ENCODE peak calls at places on chromosomes 1 and 21, in ten cellular contexts. One of them, this sample, is unnamed.

GRCh38 chr1:172561252-172561651 is 28.3 kb downstream of the SUCO start:
- DNase-seq in T1000: no peak
- DNase-seq in activated CD8-positive, alpha-beta T cell treated with anti-CD3 and anti-CD28 coated beads, Interleukin-2, amount 10 ng/mL, durations not matched to agents 7 days and 5 days: no peak
- DNase-seq in activated T-cell treated with anti-CD3 and anti-CD28 coated beads for 1 hour: no peak
- DNase-seq in OCI-LY7: no peak
- DNase-seq in MCF 10A: no peak
- DNase-seq in stimulated activated CD8-positive, alpha-beta memory T cell treated with anti-CD3 and anti-CD28 coated beads, Interleukin-15, amount 100 ng/mL, for 1 hour: no peak
- DNase-seq in hepatic stellate cell: peak
- DNase-seq in NCI-H2029 treated with DMSO at 0.1 percent for 48 hours: no peak
- DNase-seq in ACHN: no peak
- DNase-seq in this sample: no peak

GRCh38 chr1:20137055-20137454 is 2.1 kb upstream of the PLA2G2F start:
- DNase-seq in NCI-H2029 treated with DMSO at 0.1 percent for 48 hours: no peak
- DNase-seq in stimulated activated CD8-positive, alpha-beta memory T cell treated with anti-CD3 and anti-CD28 coated beads, Interleukin-15, amount 100 ng/mL, for 1 hour: no peak
- DNase-seq in T1000: no peak
- DNase-seq in MCF 10A: no peak
- DNase-seq in hepatic stellate cell: no peak
- DNase-seq in OCI-LY7: no peak
- DNase-seq in ACHN: no peak
- DNase-seq in activated CD8-positive, alpha-beta T cell treated with anti-CD3 and anti-CD28 coated beads, Interleukin-2, amount 10 ng/mL, durations not matched to agents 7 days and 5 days: no peak
- DNase-seq in activated T-cell treated with anti-CD3 and anti-CD28 coated beads for 1 hour: no peak
- DNase-seq in this sample: no peak

GRCh38 chr1:93437976-93438605 is 9.8 kb upstream of the FNBP1L start:
- DNase-seq in OCI-LY7: peak
- DNase-seq in T1000: no peak
- DNase-seq in activated T-cell treated with anti-CD3 and anti-CD28 coated beads for 1 hour: no peak
- DNase-seq in stimulated activated CD8-positive, alpha-beta memory T cell treated with anti-CD3 and anti-CD28 coated beads, Interleukin-15, amount 100 ng/mL, for 1 hour: no peak
- DNase-seq in MCF 10A: peak
- DNase-seq in hepatic stellate cell: peak
- DNase-seq in NCI-H2029 treated with DMSO at 0.1 percent for 48 hours: peak
- DNase-seq in ACHN: peak
- DNase-seq in activated CD8-positive, alpha-beta T cell treated with anti-CD3 and anti-CD28 coated beads, Interleukin-2, amount 10 ng/mL, durations not matched to agents 7 days and 5 days: no peak
- DNase-seq in this sample: peak

GRCh38 chr1:80987106-80987505 is 813.6 kb upstream of the ADGRL2 start:
- DNase-seq in NCI-H2029 treated with DMSO at 0.1 percent for 48 hours: no peak
- DNase-seq in stimulated activated CD8-positive, alpha-beta memory T cell treated with anti-CD3 and anti-CD28 coated beads, Interleukin-15, amount 100 ng/mL, for 1 hour: no peak
- DNase-seq in T1000: no peak
- DNase-seq in MCF 10A: peak
- DNase-seq in OCI-LY7: no peak
- DNase-seq in ACHN: no peak
- DNase-seq in hepatic stellate cell: no peak
- DNase-seq in activated CD8-positive, alpha-beta T cell treated with anti-CD3 and anti-CD28 coated beads, Interleukin-2, amount 10 ng/mL, durations not matched to agents 7 days and 5 days: no peak
- DNase-seq in activated T-cell treated with anti-CD3 and anti-CD28 coated beads for 1 hour: no peak
- DNase-seq in this sample: no peak

GRCh38 chr1:157966034-157966671 is 27.3 kb upstream of the KIRREL1 start:
- DNase-seq in NCI-H2029 treated with DMSO at 0.1 percent for 48 hours: no peak
- DNase-seq in OCI-LY7: no peak
- DNase-seq in T1000: no peak
- DNase-seq in ACHN: peak
- DNase-seq in activated CD8-positive, alpha-beta T cell treated with anti-CD3 and anti-CD28 coated beads, Interleukin-2, amount 10 ng/mL, durations not matched to agents 7 days and 5 days: no peak
- DNase-seq in MCF 10A: no peak
- DNase-seq in stimulated activated CD8-positive, alpha-beta memory T cell treated with anti-CD3 and anti-CD28 coated beads, Interleukin-15, amount 100 ng/mL, for 1 hour: no peak
- DNase-seq in hepatic stellate cell: no peak
- DNase-seq in activated T-cell treated with anti-CD3 and anti-CD28 coated beads for 1 hour: no peak
- DNase-seq in this sample: peak

GRCh38 chr1:109351457-109351856 is 44.6 kb upstream of the MYBPHL start:
- DNase-seq in activated CD8-positive, alpha-beta T cell treated with anti-CD3 and anti-CD28 coated beads, Interleukin-2, amount 10 ng/mL, durations not matched to agents 7 days and 5 days: no peak
- DNase-seq in activated T-cell treated with anti-CD3 and anti-CD28 coated beads for 1 hour: no peak
- DNase-seq in OCI-LY7: no peak
- DNase-seq in hepatic stellate cell: no peak
- DNase-seq in ACHN: no peak
- DNase-seq in T1000: no peak
- DNase-seq in NCI-H2029 treated with DMSO at 0.1 percent for 48 hours: no peak
- DNase-seq in stimulated activated CD8-positive, alpha-beta memory T cell treated with anti-CD3 and anti-CD28 coated beads, Interleukin-15, amount 100 ng/mL, for 1 hour: no peak
- DNase-seq in MCF 10A: no peak
- DNase-seq in this sample: peak

GRCh38 chr21:44000360-44000759 is 11.7 kb upstream of the TRAPPC10 start:
- DNase-seq in stimulated activated CD8-positive, alpha-beta memory T cell treated with anti-CD3 and anti-CD28 coated beads, Interleukin-15, amount 100 ng/mL, for 1 hour: no peak
- DNase-seq in NCI-H2029 treated with DMSO at 0.1 percent for 48 hours: no peak
- DNase-seq in activated CD8-positive, alpha-beta T cell treated with anti-CD3 and anti-CD28 coated beads, Interleukin-2, amount 10 ng/mL, durations not matched to agents 7 days and 5 days: no peak
- DNase-seq in OCI-LY7: no peak
- DNase-seq in ACHN: no peak
- DNase-seq in hepatic stellate cell: no peak
- DNase-seq in T1000: no peak
- DNase-seq in MCF 10A: no peak
- DNase-seq in activated T-cell treated with anti-CD3 and anti-CD28 coated beads for 1 hour: no peak
- DNase-seq in this sample: no peak

GRCh38 chr1:158112994-158113758 is 67.5 kb upstream of the CD1D start:
- DNase-seq in OCI-LY7: peak
- DNase-seq in NCI-H2029 treated with DMSO at 0.1 percent for 48 hours: no peak
- DNase-seq in stimulated activated CD8-positive, alpha-beta memory T cell treated with anti-CD3 and anti-CD28 coated beads, Interleukin-15, amount 100 ng/mL, for 1 hour: no peak
- DNase-seq in activated CD8-positive, alpha-beta T cell treated with anti-CD3 and anti-CD28 coated beads, Interleukin-2, amount 10 ng/mL, durations not matched to agents 7 days and 5 days: peak
- DNase-seq in activated T-cell treated with anti-CD3 and anti-CD28 coated beads for 1 hour: peak
- DNase-seq in T1000: peak
- DNase-seq in ACHN: peak
- DNase-seq in hepatic stellate cell: peak
- DNase-seq in MCF 10A: no peak
- DNase-seq in this sample: peak

GRCh38 chr1:9442266-9442846 is 96.9 kb upstream of the SLC25A33 start:
- DNase-seq in ACHN: no peak
- DNase-seq in stimulated activated CD8-positive, alpha-beta memory T cell treated with anti-CD3 and anti-CD28 coated beads, Interleukin-15, amount 100 ng/mL, for 1 hour: no peak
- DNase-seq in T1000: no peak
- DNase-seq in NCI-H2029 treated with DMSO at 0.1 percent for 48 hours: peak
- DNase-seq in activated CD8-positive, alpha-beta T cell treated with anti-CD3 and anti-CD28 coated beads, Interleukin-2, amount 10 ng/mL, durations not matched to agents 7 days and 5 days: no peak
- DNase-seq in MCF 10A: no peak
- DNase-seq in activated T-cell treated with anti-CD3 and anti-CD28 coated beads for 1 hour: no peak
- DNase-seq in OCI-LY7: no peak
- DNase-seq in hepatic stellate cell: no peak
- DNase-seq in this sample: peak

GRCh38 chr1:27624467-27625233 is 10.3 kb downstream of the FGR start:
- DNase-seq in activated CD8-positive, alpha-beta T cell treated with anti-CD3 and anti-CD28 coated beads, Interleukin-2, amount 10 ng/mL, durations not matched to agents 7 days and 5 days: no peak
- DNase-seq in T1000: no peak
- DNase-seq in activated T-cell treated with anti-CD3 and anti-CD28 coated beads for 1 hour: no peak
- DNase-seq in stimulated activated CD8-positive, alpha-beta memory T cell treated with anti-CD3 and anti-CD28 coated beads, Interleukin-15, amount 100 ng/mL, for 1 hour: no peak
- DNase-seq in NCI-H2029 treated with DMSO at 0.1 percent for 48 hours: no peak
- DNase-seq in hepatic stellate cell: no peak
- DNase-seq in OCI-LY7: peak
- DNase-seq in ACHN: no peak
- DNase-seq in MCF 10A: no peak
- DNase-seq in this sample: no peak

GRCh38 chr1:93079685-93080141 is 630 bp downstream of the MTF2 start:
- DNase-seq in OCI-LY7: peak
- DNase-seq in activated T-cell treated with anti-CD3 and anti-CD28 coated beads for 1 hour: no peak
- DNase-seq in MCF 10A: peak
- DNase-seq in hepatic stellate cell: no peak
- DNase-seq in NCI-H2029 treated with DMSO at 0.1 percent for 48 hours: no peak
- DNase-seq in T1000: no peak
- DNase-seq in activated CD8-positive, alpha-beta T cell treated with anti-CD3 and anti-CD28 coated beads, Interleukin-2, amount 10 ng/mL, durations not matched to agents 7 days and 5 days: peak
- DNase-seq in stimulated activated CD8-positive, alpha-beta memory T cell treated with anti-CD3 and anti-CD28 coated beads, Interleukin-15, amount 100 ng/mL, for 1 hour: no peak
- DNase-seq in ACHN: peak
- DNase-seq in this sample: peak

GRCh38 chr1:2556277-2557145 is at the start of gene TNFRSF14:
- DNase-seq in MCF 10A: peak
- DNase-seq in activated CD8-positive, alpha-beta T cell treated with anti-CD3 and anti-CD28 coated beads, Interleukin-2, amount 10 ng/mL, durations not matched to agents 7 days and 5 days: peak
- DNase-seq in activated T-cell treated with anti-CD3 and anti-CD28 coated beads for 1 hour: peak
- DNase-seq in stimulated activated CD8-positive, alpha-beta memory T cell treated with anti-CD3 and anti-CD28 coated beads, Interleukin-15, amount 100 ng/mL, for 1 hour: peak
- DNase-seq in NCI-H2029 treated with DMSO at 0.1 percent for 48 hours: no peak
- DNase-seq in hepatic stellate cell: peak
- DNase-seq in T1000: no peak
- DNase-seq in ACHN: peak
- DNase-seq in OCI-LY7: peak
- DNase-seq in this sample: peak

GRCh38 chr1:119358661-119359060 is 9.9 kb upstream of the HAO2 start:
- DNase-seq in activated CD8-positive, alpha-beta T cell treated with anti-CD3 and anti-CD28 coated beads, Interleukin-2, amount 10 ng/mL, durations not matched to agents 7 days and 5 days: no peak
- DNase-seq in ACHN: no peak
- DNase-seq in OCI-LY7: no peak
- DNase-seq in NCI-H2029 treated with DMSO at 0.1 percent for 48 hours: no peak
- DNase-seq in activated T-cell treated with anti-CD3 and anti-CD28 coated beads for 1 hour: no peak
- DNase-seq in hepatic stellate cell: no peak
- DNase-seq in MCF 10A: peak
- DNase-seq in stimulated activated CD8-positive, alpha-beta memory T cell treated with anti-CD3 and anti-CD28 coated beads, Interleukin-15, amount 100 ng/mL, for 1 hour: no peak
- DNase-seq in T1000: no peak
- DNase-seq in this sample: peak

GRCh38 chr1:57982852-57983251 is 559.0 kb upstream of the DAB1 start:
- DNase-seq in activated T-cell treated with anti-CD3 and anti-CD28 coated beads for 1 hour: no peak
- DNase-seq in hepatic stellate cell: no peak
- DNase-seq in OCI-LY7: no peak
- DNase-seq in T1000: no peak
- DNase-seq in stimulated activated CD8-positive, alpha-beta memory T cell treated with anti-CD3 and anti-CD28 coated beads, Interleukin-15, amount 100 ng/mL, for 1 hour: no peak
- DNase-seq in NCI-H2029 treated with DMSO at 0.1 percent for 48 hours: no peak
- DNase-seq in MCF 10A: no peak
- DNase-seq in activated CD8-positive, alpha-beta T cell treated with anti-CD3 and anti-CD28 coated beads, Interleukin-2, amount 10 ng/mL, durations not matched to agents 7 days and 5 days: no peak
- DNase-seq in ACHN: no peak
- DNase-seq in this sample: no peak

GRCh38 chr1:21874778-21875547 is 62.1 kb downstream of the HSPG2 start:
- DNase-seq in OCI-LY7: no peak
- DNase-seq in NCI-H2029 treated with DMSO at 0.1 percent for 48 hours: no peak
- DNase-seq in activated T-cell treated with anti-CD3 and anti-CD28 coated beads for 1 hour: no peak
- DNase-seq in hepatic stellate cell: no peak
- DNase-seq in ACHN: no peak
- DNase-seq in activated CD8-positive, alpha-beta T cell treated with anti-CD3 and anti-CD28 coated beads, Interleukin-2, amount 10 ng/mL, durations not matched to agents 7 days and 5 days: no peak
- DNase-seq in MCF 10A: no peak
- DNase-seq in stimulated activated CD8-positive, alpha-beta memory T cell treated with anti-CD3 and anti-CD28 coated beads, Interleukin-15, amount 100 ng/mL, for 1 hour: no peak
- DNase-seq in T1000: no peak
- DNase-seq in this sample: no peak

GRCh38 chr1:43008425-43009108 is 49.9 kb upstream of the SLC2A1 start:
- DNase-seq in NCI-H2029 treated with DMSO at 0.1 percent for 48 hours: no peak
- DNase-seq in activated T-cell treated with anti-CD3 and anti-CD28 coated beads for 1 hour: no peak
- DNase-seq in OCI-LY7: no peak
- DNase-seq in MCF 10A: no peak
- DNase-seq in hepatic stellate cell: no peak
- DNase-seq in stimulated activated CD8-positive, alpha-beta memory T cell treated with anti-CD3 and anti-CD28 coated beads, Interleukin-15, amount 100 ng/mL, for 1 hour: no peak
- DNase-seq in ACHN: no peak
- DNase-seq in activated CD8-positive, alpha-beta T cell treated with anti-CD3 and anti-CD28 coated beads, Interleukin-2, amount 10 ng/mL, durations not matched to agents 7 days and 5 days: no peak
- DNase-seq in T1000: no peak
- DNase-seq in this sample: peak

GRCh38 chr1:241799414-241799813 is 48.6 kb upstream of the EXO1 start:
- DNase-seq in hepatic stellate cell: no peak
- DNase-seq in activated T-cell treated with anti-CD3 and anti-CD28 coated beads for 1 hour: no peak
- DNase-seq in MCF 10A: peak
- DNase-seq in stimulated activated CD8-positive, alpha-beta memory T cell treated with anti-CD3 and anti-CD28 coated beads, Interleukin-15, amount 100 ng/mL, for 1 hour: no peak
- DNase-seq in ACHN: no peak
- DNase-seq in NCI-H2029 treated with DMSO at 0.1 percent for 48 hours: no peak
- DNase-seq in T1000: no peak
- DNase-seq in activated CD8-positive, alpha-beta T cell treated with anti-CD3 and anti-CD28 coated beads, Interleukin-2, amount 10 ng/mL, durations not matched to agents 7 days and 5 days: no peak
- DNase-seq in OCI-LY7: no peak
- DNase-seq in this sample: no peak

GRCh38 chr1:83791821-83792437 is 207.0 kb downstream of the TTLL7 start:
- DNase-seq in OCI-LY7: no peak
- DNase-seq in activated T-cell treated with anti-CD3 and anti-CD28 coated beads for 1 hour: no peak
- DNase-seq in NCI-H2029 treated with DMSO at 0.1 percent for 48 hours: no peak
- DNase-seq in ACHN: no peak
- DNase-seq in hepatic stellate cell: peak
- DNase-seq in stimulated activated CD8-positive, alpha-beta memory T cell treated with anti-CD3 and anti-CD28 coated beads, Interleukin-15, amount 100 ng/mL, for 1 hour: no peak
- DNase-seq in MCF 10A: peak
- DNase-seq in T1000: peak
- DNase-seq in activated CD8-positive, alpha-beta T cell treated with anti-CD3 and anti-CD28 coated beads, Interleukin-2, amount 10 ng/mL, durations not matched to agents 7 days and 5 days: no peak
- DNase-seq in this sample: no peak

GRCh38 chr1:170470121-170470520 is 61.8 kb upstream of the GORAB start:
- DNase-seq in ACHN: no peak
- DNase-seq in stimulated activated CD8-positive, alpha-beta memory T cell treated with anti-CD3 and anti-CD28 coated beads, Interleukin-15, amount 100 ng/mL, for 1 hour: no peak
- DNase-seq in OCI-LY7: no peak
- DNase-seq in activated T-cell treated with anti-CD3 and anti-CD28 coated beads for 1 hour: no peak
- DNase-seq in activated CD8-positive, alpha-beta T cell treated with anti-CD3 and anti-CD28 coated beads, Interleukin-2, amount 10 ng/mL, durations not matched to agents 7 days and 5 days: no peak
- DNase-seq in hepatic stellate cell: no peak
- DNase-seq in MCF 10A: no peak
- DNase-seq in NCI-H2029 treated with DMSO at 0.1 percent for 48 hours: no peak
- DNase-seq in T1000: no peak
- DNase-seq in this sample: no peak

GRCh38 chr1:54310439-54311328 is 95.5 kb downstream of the SSBP3 start:
- DNase-seq in stimulated activated CD8-positive, alpha-beta memory T cell treated with anti-CD3 and anti-CD28 coated beads, Interleukin-15, amount 100 ng/mL, for 1 hour: no peak
- DNase-seq in OCI-LY7: peak
- DNase-seq in T1000: no peak
- DNase-seq in ACHN: peak
- DNase-seq in hepatic stellate cell: peak
- DNase-seq in MCF 10A: peak
- DNase-seq in activated T-cell treated with anti-CD3 and anti-CD28 coated beads for 1 hour: no peak
- DNase-seq in activated CD8-positive, alpha-beta T cell treated with anti-CD3 and anti-CD28 coated beads, Interleukin-2, amount 10 ng/mL, durations not matched to agents 7 days and 5 days: no peak
- DNase-seq in NCI-H2029 treated with DMSO at 0.1 percent for 48 hours: no peak
- DNase-seq in this sample: peak

GRCh38 chr21:39186676-39187075 is 3.4 kb upstream of the PSMG1 start:
- DNase-seq in hepatic stellate cell: no peak
- DNase-seq in MCF 10A: no peak
- DNase-seq in T1000: no peak
- DNase-seq in activated CD8-positive, alpha-beta T cell treated with anti-CD3 and anti-CD28 coated beads, Interleukin-2, amount 10 ng/mL, durations not matched to agents 7 days and 5 days: no peak
- DNase-seq in ACHN: no peak
- DNase-seq in activated T-cell treated with anti-CD3 and anti-CD28 coated beads for 1 hour: no peak
- DNase-seq in NCI-H2029 treated with DMSO at 0.1 percent for 48 hours: no peak
- DNase-seq in OCI-LY7: no peak
- DNase-seq in stimulated activated CD8-positive, alpha-beta memory T cell treated with anti-CD3 and anti-CD28 coated beads, Interleukin-15, amount 100 ng/mL, for 1 hour: no peak
- DNase-seq in this sample: no peak

GRCh38 chr1:43316738-43317520 is 16.1 kb downstream of the TIE1 start:
- DNase-seq in activated CD8-positive, alpha-beta T cell treated with anti-CD3 and anti-CD28 coated beads, Interleukin-2, amount 10 ng/mL, durations not matched to agents 7 days and 5 days: no peak
- DNase-seq in T1000: no peak
- DNase-seq in ACHN: no peak
- DNase-seq in activated T-cell treated with anti-CD3 and anti-CD28 coated beads for 1 hour: no peak
- DNase-seq in stimulated activated CD8-positive, alpha-beta memory T cell treated with anti-CD3 and anti-CD28 coated beads, Interleukin-15, amount 100 ng/mL, for 1 hour: no peak
- DNase-seq in MCF 10A: no peak
- DNase-seq in OCI-LY7: no peak
- DNase-seq in hepatic stellate cell: no peak
- DNase-seq in NCI-H2029 treated with DMSO at 0.1 percent for 48 hours: no peak
- DNase-seq in this sample: no peak

GRCh38 chr1:230250676-230251075 is 175.5 kb downstream of the PGBD5 start:
- DNase-seq in activated CD8-positive, alpha-beta T cell treated with anti-CD3 and anti-CD28 coated beads, Interleukin-2, amount 10 ng/mL, durations not matched to agents 7 days and 5 days: no peak
- DNase-seq in MCF 10A: no peak
- DNase-seq in ACHN: no peak
- DNase-seq in NCI-H2029 treated with DMSO at 0.1 percent for 48 hours: no peak
- DNase-seq in OCI-LY7: no peak
- DNase-seq in T1000: no peak
- DNase-seq in activated T-cell treated with anti-CD3 and anti-CD28 coated beads for 1 hour: no peak
- DNase-seq in hepatic stellate cell: no peak
- DNase-seq in stimulated activated CD8-positive, alpha-beta memory T cell treated with anti-CD3 and anti-CD28 coated beads, Interleukin-15, amount 100 ng/mL, for 1 hour: no peak
- DNase-seq in this sample: no peak

GRCh38 chr1:110172001-110172400 is 21.7 kb downstream of the SLC6A17 start:
- DNase-seq in stimulated activated CD8-positive, alpha-beta memory T cell treated with anti-CD3 and anti-CD28 coated beads, Interleukin-15, amount 100 ng/mL, for 1 hour: no peak
- DNase-seq in activated CD8-positive, alpha-beta T cell treated with anti-CD3 and anti-CD28 coated beads, Interleukin-2, amount 10 ng/mL, durations not matched to agents 7 days and 5 days: no peak
- DNase-seq in T1000: no peak
- DNase-seq in activated T-cell treated with anti-CD3 and anti-CD28 coated beads for 1 hour: no peak
- DNase-seq in NCI-H2029 treated with DMSO at 0.1 percent for 48 hours: no peak
- DNase-seq in OCI-LY7: no peak
- DNase-seq in ACHN: no peak
- DNase-seq in hepatic stellate cell: no peak
- DNase-seq in MCF 10A: no peak
- DNase-seq in this sample: no peak

GRCh38 chr21:37149411-37149810 is 76.4 kb downstream of the TTC3 start:
- DNase-seq in hepatic stellate cell: peak
- DNase-seq in NCI-H2029 treated with DMSO at 0.1 percent for 48 hours: no peak
- DNase-seq in activated T-cell treated with anti-CD3 and anti-CD28 coated beads for 1 hour: no peak
- DNase-seq in stimulated activated CD8-positive, alpha-beta memory T cell treated with anti-CD3 and anti-CD28 coated beads, Interleukin-15, amount 100 ng/mL, for 1 hour: no peak
- DNase-seq in ACHN: no peak
- DNase-seq in T1000: no peak
- DNase-seq in OCI-LY7: no peak
- DNase-seq in MCF 10A: peak
- DNase-seq in activated CD8-positive, alpha-beta T cell treated with anti-CD3 and anti-CD28 coated beads, Interleukin-2, amount 10 ng/mL, durations not matched to agents 7 days and 5 days: no peak
- DNase-seq in this sample: no peak

GRCh38 chr1:117657031-117657430 is 51.2 kb downstream of the TENT5C start:
- DNase-seq in activated T-cell treated with anti-CD3 and anti-CD28 coated beads for 1 hour: peak
- DNase-seq in NCI-H2029 treated with DMSO at 0.1 percent for 48 hours: no peak
- DNase-seq in stimulated activated CD8-positive, alpha-beta memory T cell treated with anti-CD3 and anti-CD28 coated beads, Interleukin-15, amount 100 ng/mL, for 1 hour: no peak
- DNase-seq in MCF 10A: peak
- DNase-seq in T1000: peak
- DNase-seq in hepatic stellate cell: peak
- DNase-seq in activated CD8-positive, alpha-beta T cell treated with anti-CD3 and anti-CD28 coated beads, Interleukin-2, amount 10 ng/mL, durations not matched to agents 7 days and 5 days: peak
- DNase-seq in OCI-LY7: no peak
- DNase-seq in ACHN: peak
- DNase-seq in this sample: peak

GRCh38 chr1:223670458-223671159 is 5.1 kb upstream of the CAPN8 start:
- DNase-seq in MCF 10A: peak
- DNase-seq in T1000: no peak
- DNase-seq in stimulated activated CD8-positive, alpha-beta memory T cell treated with anti-CD3 and anti-CD28 coated beads, Interleukin-15, amount 100 ng/mL, for 1 hour: no peak
- DNase-seq in activated CD8-positive, alpha-beta T cell treated with anti-CD3 and anti-CD28 coated beads, Interleukin-2, amount 10 ng/mL, durations not matched to agents 7 days and 5 days: peak
- DNase-seq in activated T-cell treated with anti-CD3 and anti-CD28 coated beads for 1 hour: no peak
- DNase-seq in NCI-H2029 treated with DMSO at 0.1 percent for 48 hours: no peak
- DNase-seq in OCI-LY7: peak
- DNase-seq in ACHN: peak
- DNase-seq in hepatic stellate cell: peak
- DNase-seq in this sample: peak

GRCh38 chr1:8422439-8423133 is 104.7 kb downstream of the SLC45A1 start:
- DNase-seq in NCI-H2029 treated with DMSO at 0.1 percent for 48 hours: no peak
- DNase-seq in OCI-LY7: peak
- DNase-seq in activated CD8-positive, alpha-beta T cell treated with anti-CD3 and anti-CD28 coated beads, Interleukin-2, amount 10 ng/mL, durations not matched to agents 7 days and 5 days: no peak
- DNase-seq in T1000: no peak
- DNase-seq in MCF 10A: peak
- DNase-seq in stimulated activated CD8-positive, alpha-beta memory T cell treated with anti-CD3 and anti-CD28 coated beads, Interleukin-15, amount 100 ng/mL, for 1 hour: no peak
- DNase-seq in hepatic stellate cell: no peak
- DNase-seq in activated T-cell treated with anti-CD3 and anti-CD28 coated beads for 1 hour: no peak
- DNase-seq in ACHN: no peak
- DNase-seq in this sample: peak